ENCODE peak calls at places on chromosomes 6 and 20, in eight cellular contexts. F is ELF-1, W is NCI-H2081, A is HTR-8/SVneo, D is EL, Y is H54, H is A172, I is ovary. U is an unnamed sample.

GRCh38 chr6:69584913-69585729 is 211.7 kb downstream of the LMBRD1 start:
- DNase-seq in F (peak), W (no peak), A (no peak), D (peak), Y (no peak), H (peak), I (no peak), U (no peak)

GRCh38 chr6:170135461-170135820 is 155.4 kb downstream of the DLL1 start:
- DNase-seq in F (no peak), W (no peak), A (no peak), D (no peak), Y (no peak), H (no peak), I (peak), U (no peak)

GRCh38 chr6:70310063-70310694 is 7.3 kb upstream of the COL9A1 start:
- DNase-seq in F (no peak), W (peak), A (peak), D (peak), Y (no peak), H (peak), I (no peak), U (peak)

GRCh38 chr6:125952764-125953501 is 3.6 kb upstream of the HINT3 start:
- DNase-seq in F (peak), W (no peak), A (peak), D (peak), Y (no peak), H (no peak), I (no peak), U (no peak)

GRCh38 chr6:53518862-53519261 is 26.0 kb downstream of the GCLC start:
- DNase-seq in F (no peak), W (no peak), A (no peak), D (no peak), Y (no peak), H (no peak), I (no peak), U (no peak)

GRCh38 chr20:5608448-5609161 is 141.6 kb upstream of the SHLD1 start:
- DNase-seq in F (no peak), W (no peak), A (no peak), D (peak), Y (no peak), H (peak), I (no peak), U (no peak)

GRCh38 chr6:129748212-129748900 is 38.4 kb upstream of the ARHGAP18 start:
- DNase-seq in F (no peak), W (no peak), A (no peak), D (peak), Y (no peak), H (peak), I (no peak), U (peak)

GRCh38 chr20:47818996-47819609 is 33.8 kb upstream of the SULF2 start:
- DNase-seq in F (no peak), W (no peak), A (no peak), D (no peak), Y (no peak), H (no peak), I (no peak), U (no peak)

GRCh38 chr6:158290040-158290439 is 22.2 kb upstream of the TULP4 start:
- DNase-seq in F (no peak), W (no peak), A (no peak), D (no peak), Y (no peak), H (no peak), I (no peak), U (no peak)

GRCh38 chr6:143233563-143234285 is 173.0 kb downstream of the AIG1 start:
- DNase-seq in F (no peak), W (no peak), A (no peak), D (no peak), Y (no peak), H (no peak), I (peak), U (no peak)

GRCh38 chr6:104953410-104953953 is 3.4 kb upstream of the LIN28B start:
- DNase-seq in F (peak), W (no peak), A (no peak), D (no peak), Y (no peak), H (no peak), I (no peak), U (no peak)

GRCh38 chr6:87543836-87544735 is 45.7 kb downstream of the RARS2 start:
- DNase-seq in F (no peak), W (no peak), A (no peak), D (no peak), Y (no peak), H (no peak), I (no peak), U (no peak)

U was measured in RCC 7860.